ENCODE peak calls at places on chromosomes 7 and 10, in four cellular contexts. L, P, D and C are unnamed samples.

GRCh38 chr7:137933270-137934017 is 68.4 kb downstream of the CREB3L2 start:
- DNase-seq in L (no peak), P (peak; percentile 54), D (no peak), C (peak; percentile 31)

GRCh38 chr7:157000047-157000726 is 10.3 kb downstream of the MNX1 start:
- DNase-seq in L (no peak), D (peak; percentile 73), P (no peak), C (peak; percentile 66)

GRCh38 chr7:130844811-130845580 is 111.0 kb upstream of the KLF14 start:
- DNase-seq in D (no peak), P (no peak), L (no peak), C (no peak)

GRCh38 chr7:140596751-140597424 is 43.7 kb downstream of the DENND2A start:
- DNase-seq in P (no peak), D (no peak), L (no peak), C (no peak)

GRCh38 chr7:158274404-158274811 is 313.2 kb downstream of the PTPRN2 start:
- DNase-seq in L (no peak), D (no peak), P (no peak), C (no peak)

GRCh38 chr10:26621889-26622681 is 75.4 kb upstream of the PDSS1 start:
- DNase-seq in P (peak; percentile 73), L (no peak), D (peak; percentile 70), C (peak; percentile 50)

GRCh38 chr7:88254721-88255120 is 34.9 kb upstream of the SRI start:
- DNase-seq in P (no peak), D (no peak), L (peak; percentile 3), C (no peak)

GRCh38 chr7:16923019-16923418 is 41.2 kb upstream of the AGR3 start:
- DNase-seq in L (no peak), P (no peak), D (no peak), C (no peak)

GRCh38 chr7:146670532-146670931 is 553.9 kb downstream of the CNTNAP2 start:
- DNase-seq in L (no peak), P (no peak), D (no peak), C (no peak)

GRCh38 chr7:149489391-149490024 is 8.1 kb downstream of the ZNF746 start:
- DNase-seq in P (no peak), D (no peak), L (peak; percentile 12), C (peak; percentile 19)

GRCh38 chr10:112791447-112791846 is 158.6 kb upstream of the TCF7L2 start:
- DNase-seq in P (no peak), D (no peak), L (no peak), C (no peak)

GRCh38 chr10:74282853-74283205 is 131.8 kb downstream of the ADK start:
- DNase-seq in P (no peak), L (no peak), D (no peak), C (no peak)

GRCh38 chr7:26187380-26188290 is 12.9 kb downstream of the HNRNPA2B1 start:
- DNase-seq in P (peak; percentile 75), L (no peak), D (no peak), C (no peak)

GRCh38 chr7:145753004-145753403 is 363.6 kb upstream of the CNTNAP2 start:
- DNase-seq in L (no peak), D (no peak), P (no peak), C (no peak)

GRCh38 chr10:49599546-49599945 is 10.6 kb upstream of the SLC18A3 start:
- DNase-seq in L (no peak), D (no peak), P (no peak), C (no peak)

GRCh38 chr10:7559447-7559846 is 107.3 kb downstream of the ITIH5 start:
- DNase-seq in P (no peak), L (no peak), D (no peak), C (no peak)

GRCh38 chr10:34364253-34365037 is 450.7 kb downstream of the PARD3 start:
- DNase-seq in P (no peak), L (peak; percentile 9), D (no peak), C (no peak)

GRCh38 chr10:124152139-124152780 is 58.9 kb upstream of the CHST15 start:
- DNase-seq in L (peak; percentile 38), P (no peak), D (peak; percentile 67), C (no peak)

GRCh38 chr10:420154-421121 is 269.0 kb downstream of the DIP2C start:
- DNase-seq in P (no peak), D (no peak), L (no peak), C (no peak)

GRCh38 chr7:106369816-106370215 is 85.0 kb upstream of the NAMPT start:
- DNase-seq in L (no peak), P (no peak), D (no peak), C (no peak)

GRCh38 chr7:106535234-106536026 is 125.5 kb downstream of the CCDC71L start:
- DNase-seq in D (no peak), P (no peak), L (no peak), C (no peak)

GRCh38 chr10:75662715-75663114 is 231.3 kb downstream of the LRMDA start:
- DNase-seq in P (peak; percentile 63), L (no peak), D (no peak), C (peak; percentile 39)

GRCh38 chr7:128459394-128459878 is 3.8 kb downstream of the HILPDA start:
- DNase-seq in L (peak; percentile 53), P (peak; percentile 87), D (peak; percentile 57), C (peak; percentile 78)

GRCh38 chr10:37434091-37434490 is 308.7 kb downstream of the ANKRD30A start:
- DNase-seq in P (peak; percentile 55), D (no peak), L (no peak), C (no peak)

GRCh38 chr7:36514289-36515243 is 124.9 kb downstream of the ANLN start:
- DNase-seq in L (no peak), D (no peak), P (peak; percentile 27), C (no peak)

GRCh38 chr7:4202954-4203353 is 479.1 kb upstream of the FOXK1 start:
- DNase-seq in P (no peak), L (no peak), D (no peak), C (no peak)

GRCh38 chr10:93464826-93465388 is 17.2 kb downstream of the MYOF start:
- DNase-seq in L (no peak), D (no peak), P (peak; percentile 57), C (no peak)

GRCh38 chr10:93469454-93469853 is 12.7 kb downstream of the MYOF start:
- DNase-seq in P (no peak), D (no peak), L (no peak), C (no peak)

GRCh38 chr10:93465806-93466675 is 16.1 kb downstream of the MYOF start:
- DNase-seq in D (peak; percentile 82), P (peak; percentile 40), L (peak; percentile 18), C (peak; percentile 86)

GRCh38 chr10:93471110-93471651 is 11.0 kb downstream of the MYOF start:
- DNase-seq in P (peak; percentile 63), D (no peak), L (peak; percentile 59), C (no peak)

DNA sequence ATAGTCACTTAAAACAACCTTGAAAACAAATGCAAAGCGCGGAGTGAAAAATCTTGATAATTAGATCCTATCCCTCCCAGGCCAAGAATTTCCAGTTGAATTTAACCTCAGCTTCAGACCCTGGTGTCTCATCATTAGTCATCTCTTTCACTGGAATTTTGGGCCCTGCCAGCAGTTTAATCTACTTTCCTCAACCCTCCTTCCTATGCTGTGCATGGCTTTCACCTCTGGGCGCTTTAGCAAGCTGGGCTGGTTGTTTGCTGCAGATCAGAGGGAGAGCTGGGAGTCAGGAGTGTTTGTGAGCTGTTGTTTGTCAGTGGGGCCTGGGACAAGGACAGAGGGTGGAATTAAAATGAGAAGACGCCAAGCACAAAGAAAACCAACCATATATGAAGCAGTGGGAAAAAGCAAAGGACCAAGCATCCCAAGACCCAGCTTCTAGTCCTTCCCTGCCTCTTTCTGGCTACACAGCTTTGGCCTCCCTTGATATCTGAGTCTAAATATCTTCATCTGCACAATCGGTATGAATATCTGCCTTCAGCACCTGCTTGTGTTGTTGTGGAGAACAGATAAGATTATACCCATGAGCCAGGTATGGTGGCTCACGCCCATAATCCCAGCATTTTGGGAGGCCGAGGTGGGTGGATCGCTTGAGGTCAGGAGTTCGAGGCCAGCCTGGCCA is 13.5 kb downstream of the MYOF start:
- DNase-seq in P (no peak), D (no peak), L (peak; percentile 25), C (no peak)
- TF ChIP-seq CTCF in P (no peak), D (no peak), L (no peak), C (no peak)

DNA sequence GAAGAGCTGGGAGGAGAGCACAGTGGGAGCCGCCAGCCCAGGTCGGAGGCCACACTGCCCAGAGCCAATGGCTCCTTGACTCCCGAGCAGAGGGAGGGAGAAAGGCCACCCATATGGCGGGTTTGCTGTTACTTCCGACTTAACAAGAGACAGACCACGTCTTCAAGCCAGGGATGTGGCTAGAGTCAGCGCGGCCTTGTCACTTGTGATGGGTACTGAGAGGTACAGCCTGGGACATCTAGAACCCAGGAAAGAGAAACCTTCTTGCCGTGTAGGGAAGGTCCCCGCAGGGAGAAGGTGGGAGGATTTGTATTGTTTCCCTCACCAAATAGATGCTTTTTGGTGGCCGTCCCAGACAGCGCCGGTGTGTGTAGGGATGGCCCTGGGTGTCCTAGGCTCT is 127.6 kb downstream of the PAXIP1 start:
- DNase-seq in D (no peak), L (no peak), P (no peak), C (no peak)
- TF ChIP-seq CTCF in D (no peak), L (no peak), P (no peak), C (no peak)

GRCh38 chr10:70537398-70538194 is 59.0 kb downstream of the PALD1 start:
- DNase-seq in D (peak; percentile 73), P (no peak), L (peak; percentile 31), C (peak; percentile 34)
- TF ChIP-seq CTCF in D (peak; percentile 19), P (peak; percentile 68), L (peak; percentile 63), C (peak; percentile 14)

GRCh38 chr7:116614509-116615285 is 57.3 kb upstream of the MET start:
- DNase-seq in P (no peak), D (no peak), L (no peak), C (peak; percentile 14)
- TF ChIP-seq CTCF in P (no peak), D (no peak), L (no peak), C (no peak)

GRCh38 chr7:121398246-121398645 is 2.1 kb upstream of the FAM3C start:
- DNase-seq in P (peak; percentile 33), D (no peak), L (peak; percentile 23), C (peak; percentile 67)
- TF ChIP-seq CTCF in P (peak; percentile 22), D (no peak), L (peak; percentile 49), C (peak; percentile 35)

DNA sequence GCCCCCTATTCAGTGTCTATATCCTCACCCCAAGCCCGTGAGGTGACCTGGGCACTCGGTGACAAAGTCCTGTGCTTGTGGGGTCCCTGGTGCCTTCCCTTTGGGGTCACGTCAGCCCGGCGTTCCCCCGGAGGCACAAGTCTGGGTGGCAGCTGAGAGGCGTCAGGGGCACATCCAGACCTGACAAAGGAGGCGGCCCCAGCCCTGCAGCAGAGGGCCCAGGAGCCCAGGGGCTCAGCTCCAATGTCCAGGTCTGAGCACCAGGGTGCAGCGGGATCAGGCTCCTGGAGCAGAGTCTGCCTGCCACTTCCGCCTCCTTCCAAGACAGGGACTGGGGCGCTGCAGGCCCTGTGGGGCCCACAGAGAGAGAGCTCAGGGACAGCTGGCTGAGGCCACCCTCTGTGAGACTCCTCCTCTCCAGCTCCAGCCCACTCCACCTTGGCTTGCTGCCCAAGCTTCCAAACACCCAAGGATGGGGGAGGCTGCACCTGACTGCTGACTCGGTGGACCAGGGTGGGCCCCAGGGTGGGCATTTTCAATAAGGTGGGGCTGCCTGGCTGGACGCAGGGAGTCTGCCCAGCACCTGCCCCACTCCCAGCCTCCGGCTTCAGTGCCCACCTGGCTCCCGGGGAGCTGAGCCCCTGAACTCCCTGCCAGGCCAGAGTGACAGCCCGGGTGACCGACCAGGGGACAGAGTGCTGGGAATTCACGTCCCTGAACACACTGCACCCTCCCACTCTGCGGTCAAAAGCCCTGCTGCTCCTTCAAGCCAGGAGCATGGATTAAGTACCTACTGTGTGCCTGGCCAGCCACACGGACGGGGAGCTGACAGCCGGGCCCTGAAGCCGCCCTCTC is 1.0 kb upstream of the KNDC1 start:
- DNase-seq in L (no peak), D (no peak), P (peak; percentile 53), C (peak; percentile 19)
- TF ChIP-seq CTCF in L (no peak), D (no peak), P (no peak), C (no peak)